ENCODE peak calls at places on chromosomes 12 and 14, in four cellular contexts. I is K562, C is keratinocyte, J is endothelial cell of umbilical vein. Y is an unnamed sample. For H3K9me1, the result is how much of the 10 kb centered on the place peaks cover.

GRCh38 chr14:99118046-99118721 is 153.8 kb downstream of the BCL11B start:
- DNase-seq in I (no peak), C (no peak), J (no peak), Y (no peak)

GRCh38 chr12:126676426-126676825 is 1590.5 kb upstream of the TMEM132C start:
- DNase-seq in J (no peak), I (no peak), C (no peak), Y (no peak)

GRCh38 chr12:131644481-131644880 is 66.4 kb upstream of the SFSWAP start:
- DNase-seq in I (no peak), C (no peak), J (peak), Y (no peak)

GRCh38 chr14:74526854-74527585 is 33.5 kb downstream of the ISCA2 start:
- DNase-seq in I (no peak), C (no peak), J (no peak), Y (no peak)

GRCh38 chr14:45068396-45068795 is 15.5 kb upstream of the PRPF39 start:
- DNase-seq in I (no peak), J (no peak), C (no peak), Y (no peak)

GRCh38 chr14:35526962-35527361 is 7.0 kb upstream of the INSM2 start:
- DNase-seq in I (no peak), J (no peak), C (no peak), Y (no peak)

GRCh38 chr12:45421736-45422135 is 205.8 kb downstream of the ANO6 start:
- DNase-seq in J (no peak), C (no peak), I (no peak), Y (no peak)

GRCh38 chr12:127785535-127785934 is 481.4 kb upstream of the TMEM132C start:
- DNase-seq in I (no peak), C (no peak), J (no peak), Y (no peak)

GRCh38 chr12:57899010-57899662 is 42.2 kb upstream of the ATP23 start:
- DNase-seq in C (no peak), J (peak), I (no peak), Y (peak)

GRCh38 chr12:2359725-2360629 is 307.2 kb downstream of the CACNA1C start:
- DNase-seq in C (no peak), I (no peak), J (no peak), Y (no peak)

GRCh38 chr12:122126713-122127597 is 47.1 kb downstream of the IL31 start:
- DNase-seq in C (no peak), J (no peak), I (no peak), Y (no peak)

GRCh38 chr14:50795909-50796308 is 35.1 kb downstream of the NIN start:
- DNase-seq in J (peak), C (no peak), I (no peak), Y (no peak)

GRCh38 chr12:132414634-132415340 is 75.2 kb upstream of the FBRSL1 start:
- DNase-seq in J (peak), I (peak), C (peak), Y (peak)

GRCh38 chr14:79855789-79856188 is 355.5 kb downstream of the DIO2 start:
- DNase-seq in J (no peak), I (no peak), C (no peak), Y (peak)

GRCh38 chr12:132872073-132872855 is 15.1 kb downstream of the CHFR start:
- DNase-seq in J (no peak), C (no peak), I (no peak), Y (no peak)

GRCh38 chr12:133105620-133106019 is 24.5 kb downstream of the ZNF891 start:
- DNase-seq in J (peak), C (no peak), I (no peak), Y (no peak)

GRCh38 chr12:93356214-93356613 is 21.5 kb upstream of the NUDT4 start:
- DNase-seq in C (no peak), I (peak), J (no peak), Y (no peak)

GRCh38 chr12:121989266-121989950 is 32.3 kb upstream of the BCL7A start:
- DNase-seq in I (no peak), C (no peak), J (no peak), Y (no peak)

GRCh38 chr14:63223596-63223995 is 19.4 kb downstream of the RHOJ start:
- DNase-seq in J (no peak), C (no peak), I (no peak), Y (no peak)

GRCh38 chr14:53032161-53032803 is 81.4 kb upstream of the FERMT2 start:
- DNase-seq in C (no peak), J (peak), I (no peak), Y (peak)

GRCh38 chr12:25872137-25872536 is 86.3 kb upstream of the RASSF8 start:
- DNase-seq in I (no peak), J (no peak), C (no peak), Y (no peak)

GRCh38 chr12:28535216-28535615 is 345.0 kb downstream of the CCDC91 start:
- DNase-seq in J (peak), I (no peak), C (no peak), Y (peak)

GRCh38 chr12:72209096-72209495 is 63.1 kb upstream of the TRHDE start:
- DNase-seq in I (no peak), J (no peak), C (no peak), Y (no peak)

GRCh38 chr12:43762596-43762995 is 3.8 kb downstream of the IRAK4 start:
- DNase-seq in J (no peak), I (no peak), C (no peak), Y (no peak)

GRCh38 chr14:90368946-90369721 is 27.7 kb upstream of the CALM1 start:
- DNase-seq in I (no peak), C (no peak), J (peak), Y (peak)

GRCh38 chr14:100263141-100263540 is 24.2 kb downstream of the YY1 start:
- DNase-seq in C (no peak), I (no peak), J (no peak), Y (no peak)

GRCh38 chr14:88203289-88203688 is 119.8 kb downstream of the KCNK10 start:
- DNase-seq in C (no peak), I (no peak), J (no peak), Y (no peak)

GRCh38 chr12:113194971-113195391 is 9.5 kb downstream of the RITA1 start:
- DNase-seq in C (no peak), I (no peak), J (no peak), Y (peak)

GRCh38 chr12:4701863-4702262 is 18.3 kb upstream of the GALNT8 start:
- DNase-seq in I (no peak), C (no peak), J (no peak), Y (no peak)

GRCh38 chr14:100070310-100070709 is 5.1 kb downstream of the EVL start:
- DNase-seq in J (no peak), C (no peak), I (no peak), Y (no peak)

GRCh38 chr14:95614335-95614734 is 71.9 kb upstream of the TCL1B start:
- DNase-seq in I (peak), J (no peak), C (no peak), Y (no peak)

GRCh38 chr14:96143906-96144305 is 60.7 kb upstream of the BDKRB2 start:
- DNase-seq in C (no peak), I (no peak), J (no peak), Y (no peak)

GRCh38 chr12:17992002-17992656 is 97.9 kb downstream of the RERGL start:
- DNase-seq in I (peak), J (peak), C (no peak), Y (peak)

GRCh38 chr12:67721216-67721615 is 72.7 kb downstream of the DYRK2 start:
- DNase-seq in I (no peak), J (no peak), C (no peak), Y (no peak)

GRCh38 chr12:85866929-85867776 is 6.9 kb upstream of the NTS start:
- DNase-seq in C (peak), I (peak), J (peak), Y (peak)

GRCh38 chr14:49755378-49755777 is 12.6 kb upstream of the KLHDC2 start:
- DNase-seq in I (no peak), J (no peak), C (no peak), Y (no peak)

GRCh38 chr12:132228535-132229422 is 84.5 kb downstream of the NOC4L start:
- DNase-seq in C (no peak), I (no peak), J (no peak), Y (no peak)

GRCh38 chr12:7444537-7444936 is 584 bp upstream of the CD163L1 start:
- DNase-seq in C (no peak), I (no peak), J (no peak), Y (no peak)

GRCh38 chr12:130433834-130434233 is 96.1 kb downstream of the PIWIL1 start:
- DNase-seq in I (no peak), J (no peak), C (no peak), Y (no peak)
- H3K9me1 ChIP-seq in I (under half), J (under half), C (under half), Y (under half)

GRCh38 chr12:76313289-76313688 is 34.9 kb downstream of the BBS10 start:
- DNase-seq in I (no peak), C (no peak), J (no peak), Y (no peak)

GRCh38 chr12:76312314-76312713 is 35.9 kb downstream of the BBS10 start:
- DNase-seq in I (no peak), C (no peak), J (peak), Y (no peak)

GRCh38 chr12:76310110-76310509 is 38.1 kb downstream of the BBS10 start:
- DNase-seq in I (no peak), C (no peak), J (no peak), Y (peak)

GRCh38 chr12:76308866-76309265 is 39.3 kb downstream of the BBS10 start:
- DNase-seq in C (no peak), J (peak), I (no peak), Y (no peak)

DNA sequence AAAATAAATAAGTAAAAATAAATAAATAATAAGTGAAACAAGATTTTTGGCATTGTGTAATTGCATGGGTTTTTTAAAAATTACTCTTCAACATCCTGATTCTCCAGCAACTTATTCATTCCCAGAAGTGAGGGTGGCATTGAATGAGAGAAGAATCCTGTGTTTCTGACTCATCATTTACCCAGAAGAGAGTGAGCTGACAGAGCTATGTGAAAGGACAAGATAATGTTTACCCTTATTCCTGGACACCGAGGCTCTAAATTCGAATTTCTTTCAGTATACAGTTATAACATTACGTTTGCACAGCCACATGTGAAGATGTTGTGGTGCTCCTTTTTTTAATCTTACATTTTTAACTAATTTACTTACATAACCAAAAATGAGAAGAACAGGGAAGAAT is 36.4 kb downstream of the BBS10 start:
- DNase-seq in J (no peak), I (no peak), C (no peak), Y (peak)
- H3K9me1 ChIP-seq in J (under half), I (under half), C (under half), Y (under half)

GRCh38 chr12:51749201-51749985 is 99.1 kb downstream of the FIGNL2 start:
- DNase-seq in J (no peak), I (no peak), C (no peak), Y (no peak)
- H3K9me1 ChIP-seq in J (under half), I (under half), C (under half), Y (under half)

GRCh38 chr12:124647316-124647715 is 79.9 kb upstream of the NCOR2 start:
- DNase-seq in J (no peak), C (no peak), I (no peak), Y (no peak)
- H3K9me1 ChIP-seq in J (under half), C (under half), I (under half), Y (under half)

GRCh38 chr14:20745571-20746358 is at the start of gene EDDM3A:
- DNase-seq in I (no peak), C (no peak), J (no peak), Y (no peak)
- H3K9me1 ChIP-seq in I (under half), C (under half), J (under half), Y (under half)

GRCh38 chr12:117836476-117836875 is 132.3 kb downstream of the KSR2 start:
- DNase-seq in I (no peak), J (no peak), C (no peak), Y (no peak)

GRCh38 chr12:117835113-117835512 is 133.7 kb downstream of the KSR2 start:
- DNase-seq in C (no peak), I (no peak), J (no peak), Y (no peak)

GRCh38 chr12:117830471-117830870 is 138.3 kb downstream of the KSR2 start:
- DNase-seq in C (no peak), I (no peak), J (no peak), Y (no peak)

GRCh38 chr12:117829108-117829507 is 139.7 kb downstream of the KSR2 start:
- DNase-seq in J (no peak), C (no peak), I (no peak), Y (no peak)

GRCh38 chr12:117832459-117833457 is 136.0 kb downstream of the KSR2 start:
- DNase-seq in I (no peak), C (no peak), J (no peak), Y (peak)
- H3K9me1 ChIP-seq in I (under half), C (under half), J (under half), Y (under half)

DNA sequence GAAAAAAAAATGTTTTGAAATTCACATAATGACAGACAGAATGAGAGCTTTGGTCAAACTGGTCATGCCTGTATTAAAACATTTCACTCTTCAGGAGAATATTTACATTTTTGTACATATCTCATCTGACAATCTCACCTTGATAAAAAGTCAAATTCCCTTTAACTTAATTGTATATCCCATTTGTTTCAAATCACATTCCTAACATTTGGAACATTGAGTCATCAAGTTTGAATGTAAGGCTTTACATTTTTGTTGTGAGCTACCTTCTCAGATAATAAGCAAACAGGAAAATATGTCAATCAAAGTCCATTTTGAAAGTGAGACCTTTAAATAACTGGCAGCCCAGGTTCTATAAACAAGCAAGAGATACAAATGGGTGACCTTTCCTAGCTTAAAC is 259.8 kb downstream of the BTG1 start:
- DNase-seq in C (no peak), I (no peak), J (peak), Y (no peak)
- H3K9me1 ChIP-seq in C (under half), I (under half), J (under half), Y (under half)

DNA sequence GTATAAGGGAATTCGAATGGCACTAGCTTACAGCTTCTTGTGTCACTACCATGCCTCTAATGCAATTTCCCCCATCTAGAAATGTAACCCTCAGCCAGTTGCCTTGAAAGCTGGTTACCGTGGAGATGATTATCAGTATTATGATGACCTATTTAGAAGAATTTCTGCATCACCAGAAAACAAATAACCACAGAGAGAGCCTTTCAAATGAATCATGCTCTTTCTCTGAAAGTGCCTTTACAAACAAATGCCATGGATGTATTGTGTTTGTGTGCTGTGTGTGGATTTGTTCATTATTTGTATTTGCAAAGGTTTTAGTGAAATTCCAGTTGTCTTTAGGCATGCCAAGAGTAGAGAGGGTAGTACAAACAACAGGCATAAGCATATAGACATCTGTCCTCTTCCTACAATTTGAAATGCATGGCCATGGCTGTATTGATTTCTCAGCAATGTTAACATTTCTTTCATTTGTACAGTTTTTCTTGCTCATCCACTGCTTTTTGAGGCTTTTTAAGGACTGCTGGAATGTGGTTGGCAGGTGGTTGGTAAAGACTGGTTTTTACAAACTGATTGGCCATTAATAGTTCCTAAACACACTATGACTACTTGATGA is 266.5 kb downstream of the PAWR start:
- DNase-seq in I (no peak), C (no peak), J (peak), Y (peak)
- H3K9me1 ChIP-seq in I (under half), C (under half), J (under half), Y (under half)

DNA sequence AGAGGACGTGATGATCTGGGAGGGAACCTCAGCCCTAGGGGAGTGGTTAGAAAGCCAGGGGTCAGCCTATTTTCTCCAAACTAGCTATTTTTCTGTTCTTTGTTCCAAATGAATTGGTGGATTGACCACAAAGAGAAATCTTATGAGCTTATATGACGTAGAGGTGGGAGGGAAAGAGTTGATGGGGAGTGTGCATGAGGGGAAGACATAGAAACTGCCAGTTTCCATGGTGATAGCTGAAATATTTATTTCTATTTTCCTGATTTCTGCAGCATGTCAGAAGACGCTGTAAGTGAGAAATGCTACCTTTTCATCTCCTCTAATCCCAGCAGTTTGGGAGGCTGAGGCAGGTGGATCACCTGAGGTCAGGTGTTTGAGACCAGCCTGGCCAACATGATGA is 51.4 kb upstream of the CISTR start:
- DNase-seq in I (no peak), J (no peak), C (no peak), Y (no peak)
- H3K9me1 ChIP-seq in I (under half), J (under half), C (under half), Y (under half)

DNA sequence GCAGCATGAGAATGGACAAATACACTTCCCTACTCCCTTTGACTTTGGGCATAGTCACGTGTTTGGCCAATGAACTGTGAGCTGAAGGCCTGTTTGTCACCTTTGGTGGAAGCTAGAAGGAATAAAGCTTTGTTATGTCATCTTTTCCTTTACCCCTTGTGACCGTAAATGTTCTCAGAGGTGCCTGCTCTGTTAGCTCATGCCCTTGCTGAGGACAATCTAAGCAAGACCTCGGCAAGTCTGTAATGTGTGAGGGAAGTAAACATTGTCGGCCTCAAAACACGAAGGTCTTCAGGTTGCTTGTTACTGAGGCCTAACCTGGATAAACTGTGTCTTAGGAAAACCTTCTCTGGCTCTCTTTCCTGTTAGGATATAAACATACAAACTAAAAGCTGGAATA is 354.2 kb downstream of the TMEM132D start:
- DNase-seq in C (no peak), I (no peak), J (no peak), Y (no peak)
- H3K9me1 ChIP-seq in C (under half), I (under half), J (under half), Y (under half)